ENCODE peak calls at places on chromosomes 3 and 15, in six cellular contexts. Q, H, V, E, Z and L are unnamed samples.

GRCh38 chr3:152713989-152714388 is 120.9 kb upstream of the P2RY1 start:
- DNase-seq in Z (no peak), Q (no peak), V (no peak), E (no peak), H (no peak), L (no peak)

GRCh38 chr3:105938101-105938500 is 69.3 kb upstream of the CBLB start:
- DNase-seq in V (no peak), H (peak), Z (no peak), E (peak), Q (no peak), L (no peak)

GRCh38 chr3:172065534-172065933 is 26.2 kb downstream of the FNDC3B start:
- DNase-seq in E (peak), H (peak), Z (no peak), Q (no peak), V (no peak), L (peak)

GRCh38 chr15:78177447-78177873 is 28.3 kb downstream of the IDH3A start:
- DNase-seq in V (peak), E (peak), Q (peak), Z (no peak), H (peak), L (peak)

GRCh38 chr3:6809349-6809748 is 51.6 kb upstream of the GRM7 start:
- DNase-seq in E (no peak), Q (no peak), H (no peak), Z (no peak), V (no peak), L (no peak)

GRCh38 chr3:130969621-130970020 is 57.0 kb downstream of the ASTE1 start:
- DNase-seq in Q (no peak), V (no peak), E (no peak), Z (no peak), H (peak), L (no peak)

GRCh38 chr3:59809016-59809415 is 759.2 kb upstream of the CFAP20DC start:
- DNase-seq in H (peak), V (no peak), E (peak), Z (no peak), Q (no peak), L (no peak)

GRCh38 chr3:159249472-159250131 is 447.7 kb downstream of the MFSD1 start:
- DNase-seq in V (no peak), H (no peak), Z (no peak), Q (no peak), E (no peak), L (no peak)

GRCh38 chr3:177284383-177284881 is 87.2 kb upstream of the TBL1XR1 start:
- DNase-seq in H (peak), Q (no peak), Z (peak), V (peak), E (peak), L (peak)

GRCh38 chr15:26129852-26130251 is 266.7 kb upstream of the ATP10A start:
- DNase-seq in Q (no peak), Z (no peak), V (no peak), H (no peak), E (no peak), L (no peak)

GRCh38 chr3:157354254-157354653 is 82.4 kb upstream of the PTX3 start:
- DNase-seq in V (no peak), Q (no peak), H (no peak), E (no peak), Z (no peak), L (no peak)

GRCh38 chr15:47460775-47461174 is 256.5 kb upstream of the SEMA6D start:
- DNase-seq in Z (no peak), Q (no peak), V (no peak), H (no peak), E (no peak), L (no peak)

GRCh38 chr3:143016321-143016972 is 15.1 kb downstream of the U2SURP start:
- DNase-seq in Z (no peak), V (no peak), Q (no peak), H (peak), E (no peak), L (no peak)

GRCh38 chr15:38588672-38589071 is 24.1 kb upstream of the RASGRP1 start:
- DNase-seq in E (peak), Q (peak), Z (no peak), H (peak), V (no peak), L (no peak)

GRCh38 chr15:101004500-101004899 is 85.3 kb downstream of the LRRK1 start:
- DNase-seq in H (no peak), Q (no peak), Z (no peak), E (no peak), V (no peak), L (no peak)

GRCh38 chr3:119239421-119239820 is 1.3 kb downstream of the B4GALT4 start:
- DNase-seq in E (peak), V (no peak), H (peak), Z (no peak), Q (no peak), L (no peak)

GRCh38 chr3:13667330-13667729 is 118.4 kb downstream of the FBLN2 start:
- DNase-seq in Q (no peak), E (no peak), H (no peak), Z (no peak), V (no peak), L (no peak)

GRCh38 chr3:130894130-130894872 is 417 bp downstream of the ATP2C1 start:
- DNase-seq in V (peak), H (peak), Q (peak), E (peak), Z (peak), L (peak)

GRCh38 chr15:39118510-39118909 is 462.4 kb upstream of the THBS1 start:
- DNase-seq in Q (no peak), V (no peak), H (peak), E (peak), Z (no peak), L (no peak)

GRCh38 chr3:182729903-182730674 is 63.2 kb upstream of the ATP11B start:
- DNase-seq in Z (no peak), E (no peak), H (no peak), V (no peak), Q (no peak), L (no peak)

GRCh38 chr15:101813803-101814534 is 2.0 kb downstream of the OR4F15 start:
- DNase-seq in V (no peak), E (peak), Q (no peak), H (peak), Z (no peak), L (no peak)

GRCh38 chr3:40456279-40456939 is 730 bp upstream of the RPL14 start:
- DNase-seq in Q (no peak), E (no peak), Z (no peak), H (no peak), V (no peak), L (no peak)

GRCh38 chr3:46506526-46506925 is 8.8 kb downstream of the RTP3 start:
- DNase-seq in V (no peak), Z (no peak), E (no peak), H (no peak), Q (no peak), L (no peak)

GRCh38 chr3:186411994-186412393 is 50.0 kb upstream of the DGKG start:
- DNase-seq in H (no peak), V (no peak), Z (no peak), Q (no peak), E (no peak), L (no peak)

GRCh38 chr3:155594836-155595235 is 150.0 kb downstream of the PLCH1 start:
- DNase-seq in E (no peak), Z (no peak), Q (no peak), V (no peak), H (no peak), L (no peak)

GRCh38 chr15:63019539-63020109 is 22.9 kb upstream of the TPM1 start:
- DNase-seq in V (no peak), H (peak), Z (no peak), Q (no peak), E (peak), L (no peak)

GRCh38 chr3:114155370-114155821 is 23.5 kb downstream of the DRD3 start:
- DNase-seq in Z (no peak), Q (no peak), H (peak), E (peak), V (peak), L (peak)

GRCh38 chr3:192372001-192372400 is 355.3 kb downstream of the FGF12 start:
- DNase-seq in V (no peak), E (no peak), H (no peak), Z (no peak), Q (peak), L (no peak)

GRCh38 chr3:182626484-182627467 is 166.5 kb upstream of the ATP11B start:
- DNase-seq in V (no peak), Q (no peak), H (no peak), E (no peak), Z (no peak), L (no peak)

GRCh38 chr3:196634851-196635250 is 4.6 kb upstream of the NRROS start:
- DNase-seq in V (no peak), E (no peak), Q (no peak), H (no peak), Z (no peak), L (no peak)

GRCh38 chr3:71659758-71660666 is 65.2 kb downstream of the EIF4E3 start:
- DNase-seq in H (peak), V (no peak), E (peak), Z (no peak), Q (no peak), L (no peak)

GRCh38 chr15:95994418-95994817 is 336.1 kb upstream of the NR2F2 start:
- DNase-seq in Z (no peak), V (no peak), E (peak), Q (no peak), H (peak), L (no peak)